ENCODE peak calls at places on chromosomes 13 and 19, in eight cellular contexts. Z is Ammon's horn; L is ELF-1; Y is activated T-helper 1 cell treated with anti-CD3 and anti-CD28 coated beads, Interleukin-12 subunit alpha, Interleukin-12 subunit beta, Interleukin-2, Interleukin-4 antibody, amounts not matched to agents 30 ng/mL and 10 ng/mL and 1 ng/mL, durations not matched to agents 14 hours and 24 hours and 36 hours; P is NCI-H510A treated with DMSO at 0.1 percent for 48 hours; A is M059J; D is osteocyte; W is mesenchymal stem cell. T is an unnamed sample.

GRCh38 chr13:35916186-35916585 is 215.0 kb downstream of the DCLK1 start:
- DNase-seq in Y (no peak), P (no peak), A (no peak), D (no peak), L (no peak), Z (no peak), W (no peak), T (no peak)

GRCh38 chr13:23763328-23763727 is 125.9 kb downstream of the MIPEP start:
- DNase-seq in W (no peak), Y (no peak), P (no peak), A (no peak), L (no peak), D (no peak), Z (no peak), T (no peak)

GRCh38 chr19:8204961-8205360 is 4.2 kb upstream of the CERS4 start:
- DNase-seq in L (no peak), P (peak), D (no peak), W (no peak), A (no peak), Z (no peak), Y (no peak), T (no peak)

GRCh38 chr13:75724742-75725504 is 88.8 kb downstream of the LMO7 start:
- DNase-seq in L (no peak), Z (no peak), W (no peak), D (no peak), Y (no peak), P (peak), A (no peak), T (no peak)

GRCh38 chr19:45250216-45250831 is 747 bp upstream of the MARK4 start:
- DNase-seq in D (no peak), W (no peak), L (peak), Y (no peak), P (no peak), A (no peak), Z (no peak), T (no peak)

GRCh38 chr13:97889803-97890202 is 63.7 kb upstream of the IPO5 start:
- DNase-seq in A (peak), Y (no peak), P (no peak), D (no peak), W (no peak), L (no peak), Z (no peak), T (no peak)

GRCh38 chr19:42961119-42961518 is 24.1 kb upstream of the PSG7 start:
- DNase-seq in D (no peak), W (no peak), Y (no peak), A (no peak), P (no peak), Z (no peak), L (no peak), T (no peak)

GRCh38 chr13:79589605-79590511 is 108.9 kb downstream of the NDFIP2 start:
- DNase-seq in P (no peak), W (no peak), A (peak), D (no peak), Y (no peak), Z (no peak), L (no peak), T (no peak)

GRCh38 chr13:112968380-112968909 is 569 bp upstream of the MCF2L start:
- DNase-seq in Z (peak), W (no peak), D (no peak), A (no peak), P (peak), Y (no peak), L (no peak), T (no peak)

GRCh38 chr13:89003656-89004055 is 1332.5 kb downstream of the SLITRK5 start:
- DNase-seq in P (no peak), Z (no peak), A (no peak), D (no peak), Y (no peak), W (no peak), L (no peak), T (no peak)

GRCh38 chr19:43782689-43783231 is 2.0 kb upstream of the KCNN4 start:
- DNase-seq in D (no peak), Z (no peak), Y (no peak), L (no peak), W (no peak), A (no peak), P (no peak), T (no peak)

GRCh38 chr19:31114585-31114984 is 234.7 kb downstream of the TSHZ3 start:
- DNase-seq in A (peak), Y (no peak), Z (no peak), L (no peak), W (peak), P (no peak), D (no peak), T (no peak)

GRCh38 chr19:6632002-6632621 is 37.8 kb downstream of the TNFSF14 start:
- DNase-seq in A (peak), Y (peak), D (peak), W (peak), P (peak), L (peak), Z (peak), T (peak)

GRCh38 chr19:33629826-33630375 is 8.1 kb downstream of the CHST8 start:
- DNase-seq in L (no peak), A (no peak), W (no peak), D (no peak), Y (no peak), P (no peak), Z (no peak), T (no peak)

GRCh38 chr13:29681859-29682258 is 86.4 kb upstream of the SLC7A1 start:
- DNase-seq in P (no peak), Z (no peak), W (no peak), L (no peak), Y (no peak), A (no peak), D (no peak), T (no peak)

GRCh38 chr19:16416574-16416973 is 55.2 kb downstream of the EPS15L1 start:
- DNase-seq in P (no peak), Z (peak), W (no peak), Y (no peak), L (no peak), D (no peak), A (no peak), T (no peak)

GRCh38 chr13:79312456-79312855 is 93.6 kb downstream of the RBM26 start:
- DNase-seq in A (no peak), Z (no peak), D (no peak), L (no peak), Y (no peak), P (no peak), W (peak), T (no peak)

GRCh38 chr13:40235160-40235796 is 431.2 kb downstream of the FOXO1 start:
- DNase-seq in D (no peak), A (peak), W (no peak), P (no peak), Y (no peak), L (no peak), Z (no peak), T (no peak)

GRCh38 chr19:45446295-45446694 is 21.5 kb upstream of the FOSB start:
- DNase-seq in P (no peak), W (peak), D (no peak), Y (no peak), Z (no peak), L (no peak), A (peak), T (no peak)

GRCh38 chr19:52923782-52924593 is 760 bp upstream of the ZNF888 start:
- DNase-seq in W (peak), D (no peak), P (no peak), Z (peak), Y (no peak), A (no peak), L (peak), T (peak)

GRCh38 chr13:20703785-20704458 is 423 bp downstream of the IL17D start:
- DNase-seq in Y (peak), Z (peak), P (peak), D (peak), L (peak), W (peak), A (peak), T (no peak)

GRCh38 chr13:110070511-110071120 is 236.3 kb downstream of the COL4A1 start:
- DNase-seq in Z (no peak), D (no peak), W (peak), L (no peak), Y (no peak), P (no peak), A (peak), T (no peak)

GRCh38 chr13:59461411-59461810 is 702.3 kb downstream of the DIAPH3 start:
- DNase-seq in P (no peak), A (no peak), D (no peak), W (no peak), Z (no peak), Y (no peak), L (no peak), T (no peak)

GRCh38 chr13:58680115-58680514 is 1048.6 kb downstream of the PCDH17 start:
- DNase-seq in L (peak), A (no peak), Z (no peak), P (no peak), W (no peak), D (no peak), Y (no peak), T (no peak)

GRCh38 chr13:102309110-102309509 is 92.7 kb downstream of the FGF14 start:
- DNase-seq in P (no peak), A (no peak), D (no peak), W (no peak), Y (no peak), L (no peak), Z (peak), T (no peak)

GRCh38 chr13:44576396-44577235 is 486 bp upstream of the TSC22D1 start:
- DNase-seq in A (no peak), W (no peak), Z (no peak), Y (no peak), P (no peak), L (no peak), D (peak), T (no peak)

GRCh38 chr19:58558623-58559274 is 338 bp upstream of the UBE2M start:
- DNase-seq in A (peak), Z (peak), P (no peak), L (peak), W (peak), Y (peak), D (peak), T (peak)

GRCh38 chr13:32824671-32825070 is 191.6 kb upstream of the KL start:
- DNase-seq in Y (no peak), A (peak), L (peak), P (no peak), D (no peak), Z (no peak), W (peak), T (no peak)

GRCh38 chr19:49680473-49681351 is 3.6 kb downstream of the PRMT1 start:
- DNase-seq in Y (peak), A (peak), L (peak), P (peak), W (peak), D (peak), Z (peak), T (peak)

GRCh38 chr13:78595458-78595818 is 7.9 kb downstream of the POU4F1 start:
- DNase-seq in Y (no peak), P (no peak), L (peak), D (no peak), Z (no peak), W (no peak), A (peak), T (no peak)

GRCh38 chr13:44726214-44726613 is 150.1 kb upstream of the TSC22D1 start:
- DNase-seq in Y (no peak), Z (no peak), D (no peak), L (no peak), A (no peak), W (peak), P (no peak), T (no peak)

GRCh38 chr19:6725513-6726231 is 5.2 kb upstream of the C3 start:
- DNase-seq in Z (no peak), P (no peak), Y (no peak), A (no peak), D (no peak), L (no peak), W (no peak), T (no peak)

GRCh38 chr19:27774337-27774736 is 1438.6 kb downstream of the UQCRFS1 start:
- DNase-seq in Y (no peak), Z (no peak), D (peak), L (peak), A (no peak), P (no peak), W (no peak), T (no peak)

GRCh38 chr13:28719656-28720055 is 886 bp upstream of the SLC46A3 start:
- DNase-seq in A (peak), Z (no peak), W (peak), L (no peak), D (no peak), Y (no peak), P (no peak), T (no peak)

GRCh38 chr19:36106441-36106840 is 4.5 kb upstream of the OVOL3 start:
- DNase-seq in P (no peak), Y (no peak), D (no peak), Z (no peak), L (no peak), A (no peak), W (no peak), T (no peak)

GRCh38 chr13:44620057-44620456 is 43.9 kb upstream of the TSC22D1 start:
- DNase-seq in P (no peak), W (peak), L (no peak), Z (no peak), A (peak), Y (no peak), D (no peak), T (no peak)